ENCODE peak calls at places on chromosomes 3 and 15, in four cellular contexts. R is HS-5, J is HTR-8/SVneo, Y is neuronal stem cell. O is an unnamed sample.

GRCh38 chr3:159236306-159236705 is 434.5 kb downstream of the MFSD1 start:
- DNase-seq in J (no peak), R (no peak), Y (no peak), O (no peak)

GRCh38 chr15:68407141-68407885 is 24.6 kb downstream of the ITGA11 start:
- DNase-seq in J (no peak), Y (no peak), R (no peak), O (no peak)

GRCh38 chr15:82122754-82123400 is 77.1 kb upstream of the MEX3B start:
- DNase-seq in R (peak; percentile 89), J (peak; percentile 70), Y (no peak), O (peak; percentile 91)

GRCh38 chr15:91192285-91193058 is 92.4 kb downstream of the SV2B start:
- DNase-seq in Y (no peak), J (no peak), R (no peak), O (no peak)

GRCh38 chr3:49377483-49377882 is 19.3 kb upstream of the GPX1 start:
- DNase-seq in Y (no peak), R (no peak), J (no peak), O (peak; percentile 50)

GRCh38 chr3:140529096-140529495 is 148.8 kb upstream of the TRIM42 start:
- DNase-seq in Y (no peak), J (peak; percentile 34), R (peak; percentile 13), O (no peak)

GRCh38 chr15:96334017-96334704 is 3.7 kb downstream of the NR2F2 start:
- DNase-seq in J (no peak), Y (peak; percentile 15), R (no peak), O (no peak)

GRCh38 chr3:52128118-52128683 is 26.0 kb downstream of the POC1A start:
- DNase-seq in R (peak; percentile 18), Y (no peak), J (peak; percentile 14), O (no peak)

GRCh38 chr3:119746423-119746822 is 35.5 kb upstream of the NR1I2 start:
- DNase-seq in R (no peak), Y (no peak), J (no peak), O (no peak)

GRCh38 chr3:149231876-149232275 is 10.2 kb upstream of the CP start:
- DNase-seq in Y (no peak), J (no peak), R (no peak), O (no peak)

GRCh38 chr3:108006077-108006675 is 84.7 kb downstream of the CD47 start:
- DNase-seq in Y (no peak), R (no peak), J (peak; percentile 20), O (no peak)